ENCODE peak calls at places on chromosomes 2 and 18, in six cellular contexts. V is PC-9, N is OCI-LY7, B is neural progenitor cell, P is fibroblast of lung, O is IMR-90. T is an unnamed sample.

GRCh38 chr2:62999905-63000304 is 50.7 kb upstream of the OTX1 start:
- DNase-seq in V (no peak), B (no peak), N (no peak), P (peak; percentile 37), O (no peak), T (no peak)

GRCh38 chr2:234879671-234880455 is 72.0 kb upstream of the SH3BP4 start:
- DNase-seq in B (no peak), N (no peak), V (peak; percentile 88), O (peak; percentile 97), P (peak; percentile 91), T (no peak)

GRCh38 chr2:170999654-171000053 is 70.6 kb downstream of the GORASP2 start:
- DNase-seq in P (no peak), B (no peak), V (no peak), N (no peak), O (no peak), T (no peak)

GRCh38 chr2:125125902-125126301 is 1100.8 kb downstream of the CNTNAP5 start:
- DNase-seq in O (no peak), V (no peak), N (no peak), P (no peak), B (no peak), T (peak; percentile 78)

GRCh38 chr2:15772196-15772595 is 168.2 kb upstream of the MYCN start:
- DNase-seq in B (no peak), O (no peak), N (no peak), V (no peak), P (no peak), T (no peak)

GRCh38 chr2:164617466-164617865 is 3.8 kb downstream of the GRB14 start:
- DNase-seq in B (no peak), V (peak; percentile 52), N (no peak), O (no peak), P (no peak), T (no peak)

GRCh38 chr2:47264183-47264582 is 109.1 kb upstream of the STPG4 start:
- DNase-seq in O (no peak), N (peak; percentile 10), V (no peak), P (no peak), B (peak; percentile 41), T (no peak)

GRCh38 chr18:52694804-52695203 is 354.8 kb downstream of the DCC start:
- DNase-seq in N (peak; percentile 0), P (peak; percentile 4), O (no peak), V (no peak), B (peak; percentile 42), T (peak; percentile 15)

GRCh38 chr18:68840554-68841263 is 42.8 kb downstream of the CCDC102B start:
- DNase-seq in O (peak; percentile 97), B (peak; percentile 5), N (no peak), P (peak; percentile 96), V (no peak), T (no peak)

GRCh38 chr2:9260411-9261037 is 53.9 kb downstream of the ASAP2 start:
- DNase-seq in N (no peak), B (no peak), O (no peak), P (no peak), V (no peak), T (no peak)

GRCh38 chr2:160144278-160144990 is 55.6 kb downstream of the ITGB6 start:
- DNase-seq in O (no peak), B (no peak), V (no peak), N (no peak), P (no peak), T (no peak)

GRCh38 chr2:202238234-202239197 is at the start of gene SUMO1:
- DNase-seq in B (peak; percentile 95), N (peak; percentile 92), V (peak; percentile 67), O (peak; percentile 87), P (peak; percentile 86), T (peak; percentile 87)

GRCh38 chr2:159138642-159139182 is 147.8 kb downstream of the WDSUB1 start:
- DNase-seq in V (no peak), O (peak; percentile 60), P (no peak), N (no peak), B (no peak), T (no peak)

DNA sequence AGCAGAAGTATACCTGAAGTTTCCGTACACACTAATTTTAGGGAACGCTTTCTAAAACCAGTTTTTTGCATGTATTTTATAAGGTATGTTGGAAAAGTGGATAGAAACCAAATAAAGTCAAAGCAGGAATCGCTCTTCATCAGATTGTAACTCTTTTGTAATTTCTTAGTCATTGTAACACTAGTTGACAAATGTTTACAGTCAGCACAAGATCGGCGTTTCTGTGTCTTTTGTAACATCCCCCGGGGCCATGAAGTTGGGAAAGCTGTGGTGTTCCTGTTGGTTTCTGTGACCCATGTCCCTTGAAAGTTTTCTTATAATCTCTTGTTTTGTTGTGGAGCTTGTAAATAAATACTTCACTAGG is 486 bp upstream of the NMI start:
- DNase-seq in B (no peak), N (no peak), V (peak; percentile 87), P (peak; percentile 73), O (peak; percentile 53), T (no peak)
- H3K4me3 ChIP-seq in B (peak overlapping the region; percentile 42), N (peak overlapping the region; percentile 76), V (peak overlapping the region; percentile 69), P (peak overlapping the region; percentile 72), O (peak overlapping the region; percentile 57), T (peak overlapping the region; percentile 94)

DNA sequence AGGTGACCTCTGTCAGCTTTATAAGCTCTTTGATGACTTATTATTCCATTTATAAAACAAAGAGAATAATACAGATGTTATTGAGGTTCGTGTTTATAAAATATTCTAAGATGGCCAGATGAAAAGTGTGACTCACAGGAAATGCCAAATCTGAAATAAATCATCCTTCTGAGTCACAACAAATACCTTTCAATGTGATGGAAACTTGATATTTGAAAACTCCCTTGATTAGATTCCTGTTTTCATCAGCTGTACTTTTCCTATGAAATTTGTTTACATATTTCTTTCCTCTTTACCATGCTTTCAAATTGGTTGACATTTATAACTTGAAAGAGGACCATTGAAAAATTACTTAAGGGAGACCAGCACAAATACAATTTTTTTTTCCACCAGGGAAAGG is 30.6 kb upstream of the PPP1R1C start:
- DNase-seq in B (no peak), N (no peak), V (peak; percentile 77), O (peak; percentile 82), P (peak; percentile 70), T (no peak)
- H2AFZ ChIP-seq in B (peak overlapping the region; percentile 75), N (peak overlapping the region; percentile 92), V (peak overlapping the region; percentile 5), O (no peak overlapping the region), P (no peak overlapping the region), T (no peak overlapping the region)

DNA sequence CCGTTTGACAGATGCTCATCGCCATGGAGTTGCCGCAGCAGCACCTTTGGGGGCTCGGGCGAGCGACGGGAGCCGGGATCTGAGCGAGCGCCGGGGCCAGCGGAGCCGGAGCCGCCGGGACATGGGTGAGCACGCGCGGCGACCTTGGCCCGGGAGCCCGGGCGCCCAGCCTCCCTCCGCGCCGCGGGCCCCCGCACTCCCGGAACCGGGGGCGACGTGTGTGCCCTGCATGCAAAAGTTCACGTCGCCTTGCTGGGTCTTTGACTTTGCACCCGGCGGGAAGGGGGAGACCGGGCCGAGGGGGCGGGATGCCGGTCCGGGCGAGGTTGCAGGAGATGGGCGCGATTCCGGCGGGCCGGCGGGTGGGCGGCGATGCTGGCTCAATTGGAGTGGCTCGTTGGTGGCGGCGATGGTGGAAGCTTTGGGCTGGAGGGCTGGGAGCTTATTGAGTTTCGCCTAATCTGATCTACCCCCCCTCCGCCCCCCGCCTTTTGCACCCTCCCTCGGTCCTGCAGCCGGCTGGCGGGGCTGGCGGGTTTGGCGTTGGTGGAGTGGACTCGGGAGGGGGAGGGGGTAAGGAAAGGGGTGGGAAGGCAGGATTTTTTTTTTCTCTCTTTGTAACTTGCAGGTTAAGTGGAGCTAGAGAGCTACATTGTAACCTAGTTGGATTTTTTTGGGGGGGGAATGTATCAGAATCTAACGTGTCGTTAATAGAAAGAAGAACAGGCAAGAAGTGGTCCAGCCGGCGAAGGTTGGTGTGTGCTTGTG is at the start of gene SETBP1:
- DNase-seq in B (peak; percentile 84), V (no peak), N (peak; percentile 45), P (peak; percentile 72), O (peak; percentile 2), T (peak; percentile 86)
- H3K4me3 ChIP-seq in B (peak within 1 kb of the TSS; percentile 96), V (peak within 1 kb of the TSS; percentile 91), N (peak within 1 kb of the TSS; percentile 70), P (peak within 1 kb of the TSS; percentile 65), O (peak within 1 kb of the TSS; percentile 75), T (peak within 1 kb of the TSS; percentile 96)

DNA sequence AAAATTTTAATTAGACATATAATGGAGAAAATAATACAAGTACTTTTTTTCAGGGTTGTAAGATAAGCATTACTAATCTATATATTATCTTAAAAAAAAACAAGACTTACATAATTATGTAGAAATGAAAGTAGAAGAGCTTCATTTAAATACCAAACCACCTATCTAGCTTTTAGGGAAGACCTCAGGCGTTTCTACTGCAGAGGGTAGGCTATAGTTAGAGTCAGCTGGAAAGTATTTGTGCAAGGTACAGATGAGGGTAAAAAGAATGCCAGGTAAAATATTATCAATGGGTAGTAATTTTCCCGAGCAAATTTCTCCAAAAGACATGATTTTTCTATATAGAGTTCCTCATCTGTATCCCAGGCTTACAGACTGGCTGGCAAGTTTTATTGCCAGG is 30.5 kb upstream of the SLC39A10 start:
- DNase-seq in O (no peak), P (no peak), B (no peak), V (no peak), N (no peak), T (no peak)
- H2AFZ ChIP-seq in O (no peak overlapping the region), P (no peak overlapping the region), B (no peak overlapping the region), V (no peak overlapping the region), N (no peak overlapping the region), T (no peak overlapping the region)

GRCh38 chr18:58578321-58578720 is 50.6 kb downstream of the ALPK2 start:
- DNase-seq in V (no peak), O (peak; percentile 28), P (peak; percentile 67), B (no peak), N (no peak), T (no peak)

GRCh38 chr18:58578835-58579560 is 49.9 kb downstream of the ALPK2 start:
- DNase-seq in N (no peak), P (peak; percentile 83), B (no peak), O (peak; percentile 88), V (no peak), T (no peak)

GRCh38 chr18:58580623-58581022 is 48.3 kb downstream of the ALPK2 start:
- DNase-seq in V (no peak), B (peak; percentile 38), P (peak; percentile 73), N (no peak), O (peak; percentile 60), T (no peak)

GRCh38 chr18:58580078-58580477 is 48.8 kb downstream of the ALPK2 start:
- DNase-seq in N (no peak), P (peak; percentile 31), B (no peak), V (no peak), O (peak; percentile 43), T (no peak)

DNA sequence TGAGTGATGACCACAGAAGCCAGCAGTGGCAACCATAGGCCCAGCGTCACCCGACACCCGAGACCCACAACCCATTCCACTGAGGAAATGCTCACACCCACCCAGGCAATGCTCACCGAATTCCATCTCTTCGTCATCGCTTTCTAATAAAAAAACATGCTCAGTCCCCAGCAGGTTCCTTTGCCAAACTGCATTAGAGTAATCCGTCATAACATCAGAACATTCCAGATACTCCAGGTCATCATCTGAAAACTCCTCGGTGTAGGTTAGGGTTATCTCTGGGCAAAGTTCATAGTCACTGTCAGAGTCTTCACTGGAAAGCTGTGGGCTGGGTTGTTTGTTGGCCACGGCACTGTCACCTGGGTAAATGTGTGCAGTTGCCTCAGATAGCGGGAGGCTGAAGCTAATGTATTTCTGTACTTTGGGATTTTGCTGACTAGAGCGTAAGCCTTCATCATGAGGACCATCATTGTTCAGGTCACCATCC is 49.3 kb downstream of the ALPK2 start:
- DNase-seq in B (no peak), P (peak; percentile 53), V (no peak), N (no peak), O (peak; percentile 91), T (no peak)
- H3K4me3 ChIP-seq in B (no peak overlapping the region), P (peak overlapping the region; percentile 47), V (no peak overlapping the region), N (no peak overlapping the region), O (peak overlapping the region; percentile 57), T (no peak overlapping the region)

T was measured in MM.1S.